ENCODE peak calls at places on chromosomes 16 and 17, in six cellular contexts. W is H1, A is A549, P is SK-N-SH, M is GM12878, O is HepG2. G is an unnamed sample.
A peak's percentile ranks its signal among the peaks of the same experiment; 100 is the strongest.

GRCh38 chr17:79888811-79889634 is 49.8 kb upstream of the CBX4 start:
- DNase-seq in W (no peak), A (no peak), P (peak; percentile 14), M (no peak), O (peak; percentile 63), G (no peak)

GRCh38 chr17:73358668-73359067 is 46.9 kb upstream of the CDC42EP4 start:
- DNase-seq in W (no peak), A (no peak), P (no peak), M (no peak), O (no peak), G (no peak)

GRCh38 chr17:64982139-64982802 is 63.0 kb upstream of the LRRC37A3 start:
- DNase-seq in W (no peak), A (peak; percentile 46), P (no peak), M (no peak), O (no peak), G (no peak)

GRCh38 chr16:20385844-20386832 is 18.4 kb downstream of the PDILT start:
- DNase-seq in W (peak; percentile 43), A (peak; percentile 45), P (peak; percentile 61), M (no peak), O (peak; percentile 67), G (peak; percentile 76)

GRCh38 chr17:78159575-78160158 is 8.7 kb upstream of the SYNGR2 start:
- DNase-seq in W (no peak), A (no peak), P (no peak), M (peak; percentile 77), O (peak; percentile 90), G (no peak)

GRCh38 chr17:37465058-37465616 is 24.6 kb upstream of the DUSP14 start:
- DNase-seq in W (no peak), A (no peak), P (no peak), M (no peak), O (no peak), G (no peak)

GRCh38 chr16:7590934-7591333 is 258.3 kb downstream of the RBFOX1 start:
- DNase-seq in W (no peak), A (no peak), P (no peak), M (no peak), O (no peak), G (no peak)

GRCh38 chr17:73043686-73044581 is 48.6 kb downstream of the SLC39A11 start:
- DNase-seq in W (no peak), A (no peak), P (peak; percentile 35), M (no peak), O (no peak), G (no peak)

GRCh38 chr16:46947900-46948547 is 25.4 kb downstream of the DNAJA2 start:
- DNase-seq in W (no peak), A (peak; percentile 55), P (peak; percentile 65), M (peak; percentile 32), O (peak; percentile 71), G (peak; percentile 49)

GRCh38 chr17:48603959-48604769 is 622 bp downstream of the HOXB6 start:
- DNase-seq in W (no peak), A (peak; percentile 88), P (no peak), M (no peak), O (no peak), G (peak; percentile 59)

GRCh38 chr16:84084570-84085270 is 32.0 kb downstream of the MBTPS1 start:
- DNase-seq in W (peak; percentile 49), A (peak; percentile 79), P (peak; percentile 84), M (peak; percentile 28), O (peak; percentile 78), G (peak; percentile 83)

GRCh38 chr16:19499481-19499880 is 22.4 kb downstream of the GDE1 start:
- DNase-seq in W (no peak), A (no peak), P (no peak), M (no peak), O (no peak), G (no peak)

GRCh38 chr16:4850211-4850610 is 2.9 kb downstream of the UBN1 start:
- DNase-seq in W (no peak), A (no peak), P (peak; percentile 58), M (no peak), O (no peak), G (peak; percentile 63)

GRCh38 chr16:30350134-30350871 is 4.8 kb downstream of the CD2BP2 start:
- DNase-seq in W (no peak), A (no peak), P (no peak), M (peak; percentile 89), O (no peak), G (no peak)

GRCh38 chr17:59796785-59797205 is 89.3 kb downstream of the VMP1 start:
- DNase-seq in W (no peak), A (no peak), P (no peak), M (no peak), O (no peak), G (no peak)

GRCh38 chr17:44235583-44235936 is 16.1 kb upstream of the UBTF start:
- DNase-seq in W (no peak), A (peak; percentile 59), P (no peak), M (no peak), O (no peak), G (no peak)

GRCh38 chr16:22250522-22250921 is 44.4 kb downstream of the EEF2K start:
- DNase-seq in W (no peak), A (no peak), P (no peak), M (no peak), O (no peak), G (peak; percentile 46)

GRCh38 chr16:4101421-4102275 is 14.6 kb downstream of the ADCY9 start:
- DNase-seq in W (no peak), A (no peak), P (no peak), M (no peak), O (no peak), G (no peak)

DNA sequence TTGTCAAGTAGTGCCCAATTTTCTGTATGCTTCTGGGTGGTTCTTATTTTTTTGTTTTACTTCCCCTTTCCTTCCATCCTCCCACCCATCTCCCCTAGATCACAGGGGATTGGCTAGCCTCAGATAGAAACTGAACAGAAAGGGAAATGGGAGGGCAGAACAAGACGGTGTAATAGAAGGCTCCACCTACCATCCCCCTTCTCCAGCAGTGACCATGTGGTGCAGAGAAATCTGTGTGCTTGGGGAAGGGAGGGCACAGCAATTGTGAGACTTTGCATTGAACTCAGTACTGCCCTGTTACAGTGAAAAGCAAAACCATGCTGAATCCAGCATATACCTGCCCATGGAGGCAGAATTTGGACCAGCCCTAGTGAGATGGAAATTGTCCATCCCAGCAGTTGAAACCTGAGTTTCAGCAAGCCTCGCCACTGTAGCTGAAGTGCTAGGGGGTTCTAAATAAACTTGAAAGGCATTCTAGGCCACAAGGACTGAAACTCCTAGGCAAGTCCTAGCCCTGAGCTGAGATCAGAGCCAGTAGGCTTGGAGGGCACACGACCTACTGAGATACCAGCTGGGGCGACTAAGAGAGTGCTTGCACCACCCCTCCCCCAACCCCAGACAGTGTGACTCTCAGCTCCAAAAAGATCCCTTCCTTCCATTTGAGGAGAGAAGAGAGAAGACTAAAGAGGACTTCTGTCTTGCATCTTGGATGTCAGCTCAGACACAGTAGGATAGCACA is 5.2 kb downstream of the SLFN11 start:
- DNase-seq in W (no peak), A (no peak), P (no peak), M (peak; percentile 75), O (no peak), G (no peak)
- TF ChIP-seq CHD2 in W (no peak), A (no peak), P (no peak), M (peak; percentile 46), O (no peak), G (no peak)

GRCh38 chr16:89560413-89561194 is at the start of gene RPL13:
- DNase-seq in W (peak; percentile 81), A (peak; percentile 96), P (peak; percentile 97), M (peak; percentile 67), O (peak; percentile 95), G (peak; percentile 93)

GRCh38 chr16:89562939-89563338 is 2.5 kb downstream of the RPL13 start:
- DNase-seq in W (no peak), A (no peak), P (no peak), M (no peak), O (no peak), G (no peak)

GRCh38 chr16:89561195-89562026 is 929 bp downstream of the RPL13 start:
- DNase-seq in W (no peak), A (no peak), P (no peak), M (no peak), O (no peak), G (peak; percentile 47)

GRCh38 chr16:89563639-89564392 is 3.3 kb downstream of the RPL13 start:
- DNase-seq in W (no peak), A (no peak), P (no peak), M (no peak), O (no peak), G (no peak)

DNA sequence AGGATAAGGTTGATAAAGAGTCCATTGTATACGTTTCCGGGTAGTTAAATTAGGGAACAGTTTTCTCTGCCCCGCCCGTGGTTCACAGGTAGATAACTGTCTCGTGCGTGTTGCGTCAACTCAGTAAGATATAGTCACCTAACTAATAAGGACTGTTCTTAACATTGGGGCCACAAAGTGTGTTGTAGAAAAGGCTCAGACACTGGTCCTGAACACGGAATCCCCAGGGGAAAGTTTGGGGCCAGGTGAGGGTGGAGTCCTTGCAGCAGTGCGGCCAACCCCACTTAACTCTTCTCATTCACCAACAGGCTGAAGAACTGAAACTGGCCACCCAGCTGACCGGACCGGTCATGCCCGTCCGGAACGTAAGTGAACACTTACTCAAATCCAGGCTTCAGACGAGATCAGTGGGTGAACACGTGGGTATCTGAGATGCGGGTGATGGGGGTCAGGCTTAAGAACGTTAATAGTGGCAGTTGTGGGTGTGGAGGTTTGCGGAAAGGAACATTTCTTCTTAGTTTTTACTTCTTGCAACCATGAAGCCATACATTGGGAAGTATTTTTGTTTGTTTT is 1.6 kb downstream of the RPL13 start:
- DNase-seq in W (no peak), A (peak; percentile 47), P (no peak), M (no peak), O (no peak), G (no peak)
- TF ChIP-seq CHD2 in W (no peak), A (no peak), P (no peak), M (no peak), O (no peak), G (no peak)

DNA sequence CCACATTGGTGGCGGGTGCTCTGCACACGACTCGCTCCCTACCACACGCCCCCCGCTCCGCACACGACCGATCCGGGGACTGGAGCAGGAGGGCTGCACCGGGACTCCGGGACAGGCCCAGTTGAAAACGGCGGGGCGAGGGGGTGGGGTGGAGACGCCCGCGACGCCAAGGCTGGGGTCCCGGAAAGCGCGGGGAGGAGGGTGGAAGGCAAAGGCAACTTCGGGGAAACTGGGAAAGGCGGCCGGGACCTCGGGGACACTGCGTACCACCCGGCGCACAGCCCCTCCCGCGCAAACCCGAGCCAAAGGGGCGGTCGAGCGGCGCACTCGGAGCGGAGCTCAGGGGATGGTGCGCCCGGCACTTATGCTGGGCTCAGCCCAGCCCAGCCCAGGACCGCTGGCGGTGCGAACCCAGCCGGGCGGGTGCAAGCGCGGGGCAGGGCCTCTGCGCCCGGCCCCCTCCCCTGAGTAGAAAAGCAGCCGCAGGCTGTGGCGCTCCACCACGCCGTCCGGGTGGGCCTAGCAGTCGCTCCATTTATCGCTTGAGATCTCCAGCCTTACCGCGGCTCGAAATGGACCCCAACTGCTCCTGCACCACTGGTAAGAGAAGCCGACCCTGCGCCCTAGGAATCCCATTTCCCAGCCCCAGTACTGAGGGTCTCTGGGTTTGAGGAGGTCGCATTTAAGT is at the start of gene MT1M:
- DNase-seq in W (no peak), A (no peak), P (peak; percentile 66), M (no peak), O (no peak), G (no peak)
- TF ChIP-seq CHD2 in W (no peak), A (no peak), P (no peak), M (no peak), O (no peak), G (no peak)

GRCh38 chr17:10699861-10700260 is 2.5 kb downstream of the ADPRM start:
- DNase-seq in W (no peak), A (no peak), P (no peak), M (no peak), O (no peak), G (no peak)

GRCh38 chr17:10702574-10702973 is 5.2 kb downstream of the ADPRM start:
- DNase-seq in W (no peak), A (no peak), P (no peak), M (no peak), O (no peak), G (peak; percentile 11)

GRCh38 chr17:10697092-10698081 is at the start of the genes ADPRM and SCO1:
- DNase-seq in W (peak; percentile 81), A (peak; percentile 95), P (peak; percentile 95), M (peak; percentile 73), O (peak; percentile 92), G (peak; percentile 93)

GRCh38 chr17:10698116-10698818 is 873 bp downstream of the ADPRM start:
- DNase-seq in W (no peak), A (no peak), P (peak; percentile 30), M (no peak), O (peak; percentile 10), G (no peak)
- TF ChIP-seq CHD2 in W (no peak), A (no peak), P (no peak), M (no peak), O (no peak), G (no peak)